ENCODE peak calls at places on chromosomes 7 and 10, in nine cellular contexts. S, G, C, T, H, U, M, E and Q are unnamed samples.

GRCh38 chr10:80498833-80499671 is 38.6 kb upstream of the SH2D4B start:
- DNase-seq in S (peak), G (peak), C (no peak), T (peak), H (peak), U (no peak), M (peak), E (no peak), Q (peak)

GRCh38 chr7:23476286-23477169 is 6.2 kb upstream of the IGF2BP3 start:
- DNase-seq in S (no peak), G (no peak), C (no peak), T (no peak), H (no peak), U (no peak), M (peak), E (peak), Q (no peak)

GRCh38 chr7:44289341-44290249 is 35.8 kb downstream of the CAMK2B start:
- DNase-seq in S (no peak), G (no peak), C (no peak), T (peak), H (peak), U (no peak), M (peak), E (peak), Q (no peak)

GRCh38 chr10:22259280-22259679 is 41.5 kb upstream of the EBLN1 start:
- DNase-seq in S (no peak), G (no peak), C (no peak), T (no peak), H (no peak), U (peak), M (peak), E (no peak), Q (no peak)

GRCh38 chr7:35652124-35652523 is 42.8 kb downstream of the HERPUD2 start:
- DNase-seq in S (no peak), G (no peak), C (no peak), T (no peak), H (no peak), U (no peak), M (no peak), E (no peak), Q (no peak)

GRCh38 chr10:49360271-49361177 is 35.4 kb downstream of the DRGX start:
- DNase-seq in S (no peak), G (no peak), C (no peak), T (peak), H (no peak), U (no peak), M (no peak), E (peak), Q (no peak)

GRCh38 chr7:47102442-47102841 is 479.5 kb downstream of the TNS3 start:
- DNase-seq in S (no peak), G (no peak), C (no peak), T (no peak), H (no peak), U (no peak), M (no peak), E (no peak), Q (no peak)

GRCh38 chr10:42952931-42953683 is 123.8 kb upstream of the RET start:
- DNase-seq in S (peak), G (no peak), C (no peak), T (no peak), H (peak), U (no peak), M (no peak), E (no peak), Q (no peak)

GRCh38 chr7:90622670-90623069 is 26.5 kb downstream of the CDK14 start:
- DNase-seq in S (no peak), G (no peak), C (no peak), T (no peak), H (no peak), U (no peak), M (no peak), E (no peak), Q (no peak)

GRCh38 chr10:88791924-88792323 is 10.6 kb upstream of the LIPM start:
- DNase-seq in S (no peak), G (no peak), C (peak), T (no peak), H (no peak), U (peak), M (peak), E (peak), Q (no peak)

GRCh38 chr10:79328737-79329504 is 18.3 kb upstream of the PPIF start:
- DNase-seq in S (no peak), G (no peak), C (no peak), T (no peak), H (peak), U (no peak), M (no peak), E (no peak), Q (peak)

GRCh38 chr7:44695756-44696155 is 52.9 kb upstream of the ZMIZ2 start:
- DNase-seq in S (no peak), G (no peak), C (no peak), T (no peak), H (peak), U (no peak), M (no peak), E (no peak), Q (no peak)

GRCh38 chr7:143848192-143848591 is 53.8 kb downstream of the TCAF1 start:
- DNase-seq in S (no peak), G (no peak), C (no peak), T (no peak), H (no peak), U (no peak), M (no peak), E (no peak), Q (no peak)

GRCh38 chr10:128047337-128047736 is 78.9 kb downstream of the MKI67 start:
- DNase-seq in S (peak), G (peak), C (peak), T (peak), H (peak), U (peak), M (no peak), E (no peak), Q (peak)

GRCh38 chr10:128044961-128045832 is 81.0 kb downstream of the MKI67 start:
- DNase-seq in S (no peak), G (no peak), C (no peak), T (no peak), H (no peak), U (no peak), M (no peak), E (no peak), Q (no peak)

GRCh38 chr10:128046934-128047251 is 79.3 kb downstream of the MKI67 start:
- DNase-seq in S (no peak), G (no peak), C (no peak), T (no peak), H (no peak), U (no peak), M (no peak), E (no peak), Q (no peak)

GRCh38 chr10:128045833-128046120 is 80.4 kb downstream of the MKI67 start:
- DNase-seq in S (no peak), G (no peak), C (no peak), T (no peak), H (no peak), U (no peak), M (no peak), E (no peak), Q (no peak)

DNA sequence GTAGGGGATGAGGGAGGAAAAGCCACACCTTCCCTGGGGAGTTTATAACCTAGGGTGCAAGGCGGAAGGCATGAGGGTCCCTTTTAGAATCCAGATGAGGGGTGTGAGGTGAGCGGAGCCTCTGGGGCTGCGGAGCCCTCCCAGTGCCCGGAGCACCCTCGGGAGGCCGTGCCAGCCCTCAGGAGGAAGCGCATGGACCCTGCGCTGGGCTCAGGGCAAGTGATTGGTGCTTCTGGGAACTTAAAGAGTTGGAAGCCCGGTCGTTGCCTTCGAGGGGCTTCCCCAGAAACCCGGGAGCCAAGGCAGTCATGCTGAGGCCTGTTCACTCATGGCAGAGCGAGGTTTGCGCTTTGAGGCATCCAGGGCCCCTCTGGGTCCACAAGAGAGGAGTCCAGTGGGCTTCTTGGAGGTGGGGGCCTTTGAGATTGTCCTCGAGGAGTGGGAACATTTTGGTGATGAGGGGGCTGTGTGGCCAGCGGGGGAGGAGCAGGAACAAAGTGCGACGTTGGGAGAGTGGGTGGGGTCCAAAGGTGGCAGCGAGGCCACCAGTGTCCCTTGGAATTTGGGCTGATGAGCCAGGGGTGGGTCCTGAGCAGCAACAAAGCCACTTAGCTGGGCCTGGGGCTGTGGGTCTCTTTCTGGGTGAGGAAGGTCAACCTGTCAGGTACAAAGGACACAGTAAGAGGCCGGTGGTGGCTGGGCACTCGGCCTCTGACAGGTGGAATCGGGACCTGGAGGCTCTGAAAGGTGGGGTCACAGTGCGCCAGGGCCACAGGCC is 79.9 kb downstream of the MKI67 start:
- DNase-seq in S (no peak), G (no peak), C (no peak), T (no peak), H (no peak), U (no peak), M (no peak), E (no peak), Q (no peak)
- H3K27ac ChIP-seq in S (peak), G (no peak), C (no peak), T (no peak), H (peak), U (no peak), M (no peak), E (no peak), Q (no peak)

DNA sequence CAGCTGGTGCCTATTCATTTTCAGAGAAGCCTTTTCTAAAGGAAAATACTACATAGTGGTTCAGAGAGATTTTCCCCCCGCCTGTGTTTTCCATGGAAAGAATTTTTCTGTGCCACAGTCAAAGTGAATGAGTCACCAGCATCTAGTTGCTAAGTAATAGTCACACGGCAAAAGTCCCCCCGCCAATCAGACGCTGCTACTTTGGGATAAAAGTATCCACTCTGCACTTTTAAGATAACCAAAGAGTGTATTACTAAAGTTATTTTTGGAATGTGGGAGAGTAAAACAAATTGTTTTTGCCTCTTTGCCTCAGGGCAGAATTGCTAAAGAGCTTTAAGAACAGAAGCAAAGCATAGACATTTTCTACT is 23.5 kb downstream of the ABLIM1 start:
- DNase-seq in S (peak), G (peak), C (no peak), T (peak), H (peak), U (no peak), M (no peak), E (peak), Q (no peak)
- H3K27ac ChIP-seq in S (peak), G (peak), C (no peak), T (peak), H (peak), U (no peak), M (no peak), E (peak), Q (peak)

GRCh38 chr7:21844742-21845141 is 101.0 kb downstream of the CDCA7L start:
- DNase-seq in S (no peak), G (no peak), C (no peak), T (no peak), H (no peak), U (no peak), M (no peak), E (no peak), Q (no peak)
- H3K27ac ChIP-seq in S (no peak), G (no peak), C (no peak), T (no peak), H (no peak), U (no peak), M (no peak), E (no peak), Q (no peak)

DNA sequence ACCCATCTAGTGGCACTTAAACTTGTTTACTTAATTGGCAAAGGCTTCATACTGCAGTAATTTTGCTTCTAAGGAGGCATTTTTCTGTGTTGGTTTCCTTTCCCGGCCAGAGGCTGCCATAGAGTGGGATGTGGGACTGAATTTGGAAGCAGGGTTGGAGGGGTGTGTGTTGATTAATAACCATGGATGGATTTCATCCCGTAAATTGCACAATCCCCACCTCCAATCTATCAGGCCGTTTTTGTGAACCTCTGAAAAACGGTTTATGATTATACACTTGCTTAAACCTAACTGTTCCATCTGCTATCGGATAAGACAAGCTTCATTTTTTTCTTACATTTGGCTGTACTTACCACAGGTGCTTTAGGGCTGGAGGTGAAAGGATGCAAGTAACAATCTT is 1.3 kb downstream of the TMEM60 start:
- DNase-seq in S (no peak), G (no peak), C (no peak), T (no peak), H (no peak), U (no peak), M (no peak), E (no peak), Q (no peak)
- H3K27ac ChIP-seq in S (no peak), G (peak), C (no peak), T (no peak), H (no peak), U (no peak), M (no peak), E (no peak), Q (no peak)

DNA sequence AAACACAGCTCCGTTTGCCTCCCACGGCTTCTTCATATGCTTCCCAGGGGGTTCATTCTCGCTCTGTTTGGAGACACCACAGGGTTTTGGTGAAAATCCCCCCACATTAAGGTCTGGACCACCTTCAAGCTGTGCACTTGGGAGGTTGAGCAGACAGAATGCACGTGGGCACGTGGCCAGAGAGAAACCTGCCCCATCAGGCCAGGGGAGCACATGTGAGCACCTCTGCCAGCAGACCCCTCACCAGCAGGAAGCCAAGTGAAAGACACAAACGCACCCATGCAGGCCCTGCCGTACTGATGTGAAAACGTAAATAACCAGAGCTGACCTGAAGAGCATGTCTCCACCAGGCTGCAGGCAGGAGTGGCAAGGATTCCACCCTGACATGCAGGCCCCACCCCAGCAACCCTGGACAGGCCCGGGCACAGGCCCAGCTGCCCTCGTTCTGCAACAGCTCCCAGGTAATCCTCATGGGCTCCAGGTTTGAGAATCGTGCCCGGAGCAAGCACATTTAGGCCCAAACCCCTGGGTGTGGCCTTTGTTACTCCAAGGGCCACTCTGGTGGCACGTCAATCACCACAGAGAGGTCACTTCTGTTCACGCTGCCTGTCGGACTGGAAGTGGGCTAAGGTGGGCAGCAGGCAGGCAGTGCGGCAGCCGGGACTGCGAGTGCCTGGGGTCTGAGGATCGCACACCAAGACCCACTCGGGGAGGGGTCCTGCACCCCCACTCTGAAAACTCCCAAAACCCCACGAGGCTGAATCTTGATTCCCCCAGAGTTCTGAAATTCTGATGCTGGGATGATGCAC is 184.4 kb downstream of the PTPRN2 start:
- DNase-seq in S (no peak), G (peak), C (no peak), T (no peak), H (no peak), U (no peak), M (no peak), E (no peak), Q (no peak)
- H3K27ac ChIP-seq in S (no peak), G (no peak), C (no peak), T (no peak), H (no peak), U (no peak), M (no peak), E (no peak), Q (peak)